ENCODE peak calls at places on chromosome 5, in ten cellular contexts. U, P, X, K, E, N, Q, L, V and I are unnamed samples.
A peak's percentile ranks its signal among the peaks of the same experiment; 100 is the strongest.

GRCh38 chr5:113122053-113122452 is 145.5 kb downstream of the DCP2 start:
- DNase-seq in U (no peak), P (no peak), X (no peak), K (peak; percentile 85), E (no peak), N (no peak), Q (no peak), L (no peak), V (no peak), I (no peak)

GRCh38 chr5:96657068-96657467 is 5.1 kb upstream of the CAST start:
- DNase-seq in U (peak; percentile 56), P (peak; percentile 30), X (no peak), K (no peak), E (peak; percentile 84), N (no peak), Q (no peak), L (no peak), V (peak; percentile 80), I (no peak)

GRCh38 chr5:1726956-1727355 is 72.7 kb downstream of the MRPL36 start:
- DNase-seq in U (no peak), P (no peak), X (no peak), K (peak; percentile 38), E (no peak), N (no peak), Q (peak; percentile 68), L (peak; percentile 23), V (no peak), I (no peak)

GRCh38 chr5:128035689-128036088 is 47.9 kb upstream of the SLC12A2 start:
- DNase-seq in U (no peak), P (no peak), X (no peak), K (no peak), E (no peak), N (peak; percentile 30), Q (no peak), L (no peak), V (no peak), I (no peak)

GRCh38 chr5:53253421-53253871 is 143.9 kb upstream of the MOCS2 start:
- DNase-seq in U (no peak), P (no peak), X (no peak), K (no peak), E (no peak), N (no peak), Q (no peak), L (no peak), V (no peak), I (no peak)

GRCh38 chr5:93621340-93621872 is 38.4 kb downstream of the NR2F1 start:
- DNase-seq in U (peak; percentile 62), P (no peak), X (peak; percentile 60), K (peak; percentile 89), E (no peak), N (peak; percentile 88), Q (no peak), L (peak; percentile 53), V (peak; percentile 52), I (no peak)

GRCh38 chr5:132090107-132090506 is 16.5 kb downstream of the CSF2 start:
- DNase-seq in U (no peak), P (no peak), X (no peak), K (no peak), E (peak; percentile 44), N (no peak), Q (no peak), L (no peak), V (no peak), I (no peak)

GRCh38 chr5:150759334-150759583 is 442 bp upstream of the DCTN4 start:
- DNase-seq in U (no peak), P (no peak), X (no peak), K (no peak), E (no peak), N (no peak), Q (no peak), L (no peak), V (no peak), I (no peak)

GRCh38 chr5:167694562-167694961 is 596.9 kb upstream of the WWC1 start:
- DNase-seq in U (no peak), P (no peak), X (no peak), K (no peak), E (no peak), N (no peak), Q (no peak), L (no peak), V (no peak), I (no peak)

GRCh38 chr5:59445741-59446140 is 447.8 kb downstream of the PDE4D start:
- DNase-seq in U (no peak), P (no peak), X (no peak), K (no peak), E (no peak), N (no peak), Q (no peak), L (no peak), V (no peak), I (no peak)

GRCh38 chr5:81265101-81265500 is 32.0 kb downstream of the CKMT2 start:
- DNase-seq in U (no peak), P (no peak), X (no peak), K (no peak), E (no peak), N (no peak), Q (no peak), L (no peak), V (no peak), I (no peak)

GRCh38 chr5:143194206-143194605 is 209.3 kb downstream of the NR3C1 start:
- DNase-seq in U (no peak), P (no peak), X (no peak), K (no peak), E (no peak), N (no peak), Q (no peak), L (no peak), V (no peak), I (no peak)

GRCh38 chr5:153965102-153965645 is 73.5 kb downstream of the FAM114A2 start:
- DNase-seq in U (peak; percentile 16), P (peak; percentile 79), X (peak; percentile 84), K (peak; percentile 72), E (peak; percentile 32), N (peak; percentile 77), Q (no peak), L (peak; percentile 33), V (peak; percentile 45), I (no peak)

GRCh38 chr5:169354263-169354662 is 53.3 kb upstream of the SLIT3 start:
- DNase-seq in U (no peak), P (no peak), X (no peak), K (no peak), E (no peak), N (no peak), Q (no peak), L (no peak), V (no peak), I (no peak)

DNA sequence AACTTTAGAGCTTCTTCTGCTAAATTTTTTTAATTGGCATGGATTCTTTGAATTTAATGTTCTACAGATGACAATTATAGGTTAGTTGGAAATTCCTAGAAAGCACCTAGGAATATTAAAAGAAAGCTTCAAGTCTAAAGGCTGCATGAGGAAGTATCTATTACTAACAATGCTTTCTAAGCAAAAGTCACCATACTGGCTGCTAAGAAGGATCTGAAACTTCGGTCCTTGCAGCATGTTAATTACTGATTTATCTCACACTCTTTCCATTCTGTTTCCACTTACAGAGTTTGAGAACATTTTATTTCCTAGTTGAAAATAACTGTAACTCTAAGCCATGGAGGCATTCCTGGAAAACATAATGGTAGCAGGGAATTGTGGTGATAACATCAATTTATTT is 8.4 kb downstream of the SEMA6A start:
- DNase-seq in U (no peak), P (no peak), X (no peak), K (no peak), E (no peak), N (no peak), Q (no peak), L (no peak), V (no peak), I (no peak)
- H3K4me1 ChIP-seq in U (peaks cover 2% of the 10 kb centered on the region), P (no peaks in the 10 kb centered on the region), X (peaks cover 98% of the 10 kb centered on the region), K (no peaks in the 10 kb centered on the region), E (no peaks in the 10 kb centered on the region), N (no peaks in the 10 kb centered on the region), Q (peaks cover 12% of the 10 kb centered on the region), L (peaks cover 9% of the 10 kb centered on the region), V (no peaks in the 10 kb centered on the region), I (peaks cover 39% of the 10 kb centered on the region)

GRCh38 chr5:111762895-111763294 is 5.9 kb upstream of the NREP start:
- DNase-seq in U (no peak), P (no peak), X (no peak), K (no peak), E (no peak), N (no peak), Q (no peak), L (no peak), V (no peak), I (no peak)
- TF ChIP-seq POLR2AphosphoS5 in U (no peak), P (no peak), X (no peak), K (no peak), E (no peak), N (no peak), Q (no peak), L (no peak), V (no peak), I (no peak)

GRCh38 chr5:148970228-148970627 is 92.6 kb downstream of the SH3TC2 start:
- DNase-seq in U (peak; percentile 62), P (no peak), X (peak; percentile 27), K (peak; percentile 71), E (no peak), N (no peak), Q (no peak), L (peak; percentile 67), V (no peak), I (no peak)

GRCh38 chr5:148972958-148973357 is 89.9 kb downstream of the SH3TC2 start:
- DNase-seq in U (no peak), P (no peak), X (no peak), K (peak; percentile 71), E (peak; percentile 49), N (no peak), Q (no peak), L (peak; percentile 35), V (peak; percentile 82), I (no peak)

GRCh38 chr5:148969291-148969690 is 93.6 kb downstream of the SH3TC2 start:
- DNase-seq in U (no peak), P (no peak), X (no peak), K (no peak), E (no peak), N (no peak), Q (no peak), L (no peak), V (no peak), I (no peak)

GRCh38 chr5:148972396-148972795 is 90.5 kb downstream of the SH3TC2 start:
- DNase-seq in U (no peak), P (no peak), X (no peak), K (no peak), E (no peak), N (no peak), Q (no peak), L (no peak), V (no peak), I (no peak)

DNA sequence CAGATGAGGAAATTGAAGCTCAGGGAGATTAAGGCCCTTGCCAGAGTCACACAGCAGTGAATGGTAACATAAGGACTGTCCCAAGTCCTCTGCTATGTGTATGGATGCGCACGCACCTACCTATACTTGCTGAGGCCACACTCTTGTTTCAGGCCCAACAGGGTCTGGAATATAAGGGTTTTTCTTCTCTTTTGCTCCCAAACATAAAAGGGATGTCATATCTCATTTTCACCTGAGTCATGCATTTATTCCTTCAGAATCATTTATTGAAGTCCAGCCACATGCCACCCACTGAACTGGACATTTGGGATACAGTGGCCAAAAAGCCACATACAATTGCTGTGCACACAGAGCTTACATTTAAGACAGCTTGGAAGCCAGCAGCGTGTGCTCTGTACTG is 92.0 kb downstream of the SH3TC2 start:
- DNase-seq in U (no peak), P (no peak), X (no peak), K (no peak), E (no peak), N (no peak), Q (no peak), L (no peak), V (no peak), I (no peak)
- H3K4me1 ChIP-seq in U (peaks cover 5% of the 10 kb centered on the region), P (no peaks in the 10 kb centered on the region), X (peaks cover 9% of the 10 kb centered on the region), K (no peaks in the 10 kb centered on the region), E (peaks cover 64% of the 10 kb centered on the region), N (peaks cover 45% of the 10 kb centered on the region), Q (peaks cover 27% of the 10 kb centered on the region), L (peaks cover 18% of the 10 kb centered on the region), V (peaks cover 27% of the 10 kb centered on the region), I (peaks cover 56% of the 10 kb centered on the region)

GRCh38 chr5:31361234-31361633 is 167.7 kb downstream of the CDH6 start:
- DNase-seq in U (no peak), P (no peak), X (no peak), K (peak; percentile 77), E (no peak), N (peak; percentile 22), Q (no peak), L (no peak), V (no peak), I (no peak)
- TF ChIP-seq POLR2AphosphoS5 in U (peak; percentile 51), P (no peak), X (no peak), K (peak; percentile 93), E (no peak), N (peak; percentile 71), Q (no peak), L (no peak), V (no peak), I (no peak)